ENCODE peak calls at places on chromosome 7, in five cellular contexts. One of them, this sample, is unnamed.

GRCh38 chr7:107920048-107920772 is 29.2 kb downstream of the DLD start:
- DNase-seq in H1: no peak
- DNase-seq in AG10803: no peak
- DNase-seq in upper lobe of left lung: no peak
- DNase-seq in choroid plexus epithelial cell: peak
- DNase-seq in this sample: peak

GRCh38 chr7:55241958-55242357 is 123.2 kb upstream of the LANCL2 start:
- DNase-seq in H1: no peak
- DNase-seq in AG10803: no peak
- DNase-seq in upper lobe of left lung: peak
- DNase-seq in choroid plexus epithelial cell: no peak
- DNase-seq in this sample: no peak

GRCh38 chr7:55100172-55100961 is 81.5 kb downstream of the EGFR start:
- DNase-seq in H1: no peak
- DNase-seq in AG10803: no peak
- DNase-seq in upper lobe of left lung: peak
- DNase-seq in choroid plexus epithelial cell: peak
- DNase-seq in this sample: no peak

GRCh38 chr7:101235050-101235449 is 2.6 kb downstream of the CLDN15 start:
- DNase-seq in H1: no peak
- DNase-seq in AG10803: no peak
- DNase-seq in upper lobe of left lung: no peak
- DNase-seq in choroid plexus epithelial cell: no peak
- DNase-seq in this sample: no peak

GRCh38 chr7:49513939-49514338 is 259.5 kb upstream of the VWC2 start:
- DNase-seq in H1: no peak
- DNase-seq in AG10803: no peak
- DNase-seq in upper lobe of left lung: no peak
- DNase-seq in choroid plexus epithelial cell: no peak
- DNase-seq in this sample: no peak

GRCh38 chr7:132738254-132738653 is 162.0 kb upstream of the PLXNA4 start:
- DNase-seq in H1: no peak
- DNase-seq in AG10803: peak
- DNase-seq in upper lobe of left lung: no peak
- DNase-seq in choroid plexus epithelial cell: peak
- DNase-seq in this sample: peak

GRCh38 chr7:140222797-140223196 is 46.0 kb upstream of the KDM7A start:
- DNase-seq in H1: no peak
- DNase-seq in AG10803: no peak
- DNase-seq in upper lobe of left lung: peak
- DNase-seq in choroid plexus epithelial cell: no peak
- DNase-seq in this sample: no peak

GRCh38 chr7:23117841-23118240 is 12.3 kb downstream of the KLHL7 start:
- DNase-seq in H1: no peak
- DNase-seq in AG10803: no peak
- DNase-seq in upper lobe of left lung: no peak
- DNase-seq in choroid plexus epithelial cell: no peak
- DNase-seq in this sample: no peak

GRCh38 chr7:40977533-40977932 is 725.4 kb downstream of the INHBA start:
- DNase-seq in H1: no peak
- DNase-seq in AG10803: no peak
- DNase-seq in upper lobe of left lung: no peak
- DNase-seq in choroid plexus epithelial cell: no peak
- DNase-seq in this sample: no peak

GRCh38 chr7:54090652-54091213 is 451.4 kb upstream of the VSTM2A start:
- DNase-seq in H1: no peak
- DNase-seq in AG10803: no peak
- DNase-seq in upper lobe of left lung: no peak
- DNase-seq in choroid plexus epithelial cell: no peak
- DNase-seq in this sample: no peak

GRCh38 chr7:73718438-73718881 is 1.0 kb downstream of the STX1A start:
- DNase-seq in H1: no peak
- DNase-seq in AG10803: no peak
- DNase-seq in upper lobe of left lung: no peak
- DNase-seq in choroid plexus epithelial cell: no peak
- DNase-seq in this sample: no peak

GRCh38 chr7:1810961-1811849 is 141.1 kb downstream of the ELFN1 start:
- DNase-seq in H1: no peak
- DNase-seq in AG10803: peak
- DNase-seq in upper lobe of left lung: no peak
- DNase-seq in choroid plexus epithelial cell: peak
- DNase-seq in this sample: no peak

GRCh38 chr7:29102554-29103151 is 43.7 kb downstream of the CPVL start:
- DNase-seq in H1: peak
- DNase-seq in AG10803: peak
- DNase-seq in upper lobe of left lung: no peak
- DNase-seq in choroid plexus epithelial cell: peak
- DNase-seq in this sample: peak

GRCh38 chr7:54823776-54824175 is 64.8 kb upstream of the SEC61G start:
- DNase-seq in H1: no peak
- DNase-seq in AG10803: no peak
- DNase-seq in upper lobe of left lung: no peak
- DNase-seq in choroid plexus epithelial cell: no peak
- DNase-seq in this sample: no peak

GRCh38 chr7:35906191-35906908 is 105.5 kb downstream of the SEPTIN7 start:
- DNase-seq in H1: peak
- DNase-seq in AG10803: peak
- DNase-seq in upper lobe of left lung: no peak
- DNase-seq in choroid plexus epithelial cell: peak
- DNase-seq in this sample: peak

GRCh38 chr7:39465055-39465929 is 100.9 kb upstream of the YAE1 start:
- DNase-seq in H1: peak
- DNase-seq in AG10803: peak
- DNase-seq in upper lobe of left lung: no peak
- DNase-seq in choroid plexus epithelial cell: peak
- DNase-seq in this sample: peak

GRCh38 chr7:124269774-124270173 is 236.9 kb upstream of the TMEM229A start:
- DNase-seq in H1: no peak
- DNase-seq in AG10803: no peak
- DNase-seq in upper lobe of left lung: no peak
- DNase-seq in choroid plexus epithelial cell: no peak
- DNase-seq in this sample: no peak

GRCh38 chr7:46999866-47000265 is 582.0 kb downstream of the TNS3 start:
- DNase-seq in H1: no peak
- DNase-seq in AG10803: no peak
- DNase-seq in upper lobe of left lung: no peak
- DNase-seq in choroid plexus epithelial cell: no peak
- DNase-seq in this sample: no peak

GRCh38 chr7:122455108-122455507 is 150.6 kb upstream of the FEZF1 start:
- DNase-seq in H1: no peak
- DNase-seq in AG10803: no peak
- DNase-seq in upper lobe of left lung: no peak
- DNase-seq in choroid plexus epithelial cell: no peak
- DNase-seq in this sample: no peak

GRCh38 chr7:4689668-4690067 is 7.6 kb downstream of the FOXK1 start:
- DNase-seq in H1: no peak
- DNase-seq in AG10803: no peak
- DNase-seq in upper lobe of left lung: no peak
- DNase-seq in choroid plexus epithelial cell: no peak
- DNase-seq in this sample: no peak

GRCh38 chr7:36037121-36037662 is 115.9 kb upstream of the EEPD1 start:
- DNase-seq in H1: no peak
- DNase-seq in AG10803: peak
- DNase-seq in upper lobe of left lung: no peak
- DNase-seq in choroid plexus epithelial cell: peak
- DNase-seq in this sample: peak

GRCh38 chr7:112386619-112387018 is 63.6 kb upstream of the IFRD1 start:
- DNase-seq in H1: no peak
- DNase-seq in AG10803: no peak
- DNase-seq in upper lobe of left lung: no peak
- DNase-seq in choroid plexus epithelial cell: no peak
- DNase-seq in this sample: no peak

GRCh38 chr7:1758417-1758858 is 88.4 kb downstream of the ELFN1 start:
- DNase-seq in H1: no peak
- DNase-seq in AG10803: peak
- DNase-seq in upper lobe of left lung: peak
- DNase-seq in choroid plexus epithelial cell: peak
- DNase-seq in this sample: peak

GRCh38 chr7:95473276-95473985 is 12.3 kb upstream of the ASB4 start:
- DNase-seq in H1: no peak
- DNase-seq in AG10803: no peak
- DNase-seq in upper lobe of left lung: no peak
- DNase-seq in choroid plexus epithelial cell: no peak
- DNase-seq in this sample: no peak

GRCh38 chr7:99393363-99394187 is 14.8 kb downstream of the PDAP1 start:
- DNase-seq in H1: peak
- DNase-seq in AG10803: no peak
- DNase-seq in upper lobe of left lung: peak
- DNase-seq in choroid plexus epithelial cell: no peak
- DNase-seq in this sample: no peak

GRCh38 chr7:153504288-153505075 is 547.7 kb upstream of the DPP6 start:
- DNase-seq in H1: no peak
- DNase-seq in AG10803: no peak
- DNase-seq in upper lobe of left lung: no peak
- DNase-seq in choroid plexus epithelial cell: no peak
- DNase-seq in this sample: no peak

GRCh38 chr7:127920787-127921438 is 110.3 kb downstream of the LRRC4 start:
- DNase-seq in H1: no peak
- DNase-seq in AG10803: peak
- DNase-seq in upper lobe of left lung: no peak
- DNase-seq in choroid plexus epithelial cell: peak
- DNase-seq in this sample: peak

GRCh38 chr7:35253680-35254495 is at the start of gene TBX20:
- DNase-seq in H1: no peak
- DNase-seq in AG10803: peak
- DNase-seq in upper lobe of left lung: peak
- DNase-seq in choroid plexus epithelial cell: no peak
- DNase-seq in this sample: peak

GRCh38 chr7:105678811-105679495 is 97.7 kb upstream of the EFCAB10 start:
- DNase-seq in H1: no peak
- DNase-seq in AG10803: peak
- DNase-seq in upper lobe of left lung: peak
- DNase-seq in choroid plexus epithelial cell: peak
- DNase-seq in this sample: no peak

GRCh38 chr7:135773451-135773850 is 24.8 kb upstream of the FAM180A start:
- DNase-seq in H1: no peak
- DNase-seq in AG10803: no peak
- DNase-seq in upper lobe of left lung: no peak
- DNase-seq in choroid plexus epithelial cell: no peak
- DNase-seq in this sample: no peak

GRCh38 chr7:147833549-147833948 is 757.0 kb upstream of the C7orf33 start:
- DNase-seq in H1: no peak
- DNase-seq in AG10803: no peak
- DNase-seq in upper lobe of left lung: no peak
- DNase-seq in choroid plexus epithelial cell: no peak
- DNase-seq in this sample: no peak

GRCh38 chr7:13990984-13991790 is 1.7 kb upstream of the ETV1 start:
- DNase-seq in H1: peak
- DNase-seq in AG10803: peak
- DNase-seq in upper lobe of left lung: peak
- DNase-seq in choroid plexus epithelial cell: peak
- DNase-seq in this sample: peak
- H3K4me3 ChIP-seq in H1: peak
- H3K4me3 ChIP-seq in AG10803: peak
- H3K4me3 ChIP-seq in upper lobe of left lung: peak
- H3K4me3 ChIP-seq in choroid plexus epithelial cell: peak
- H3K4me3 ChIP-seq in this sample: peak

GRCh38 chr7:25860882-25861228 is 291.1 kb upstream of the NFE2L3 start:
- DNase-seq in H1: no peak
- DNase-seq in AG10803: no peak
- DNase-seq in upper lobe of left lung: no peak
- DNase-seq in choroid plexus epithelial cell: no peak
- DNase-seq in this sample: no peak

GRCh38 chr7:25862993-25863726 is 288.8 kb upstream of the NFE2L3 start:
- DNase-seq in H1: no peak
- DNase-seq in AG10803: no peak
- DNase-seq in upper lobe of left lung: no peak
- DNase-seq in choroid plexus epithelial cell: no peak
- DNase-seq in this sample: no peak

GRCh38 chr7:25863727-25864116 is 288.3 kb upstream of the NFE2L3 start:
- DNase-seq in H1: no peak
- DNase-seq in AG10803: no peak
- DNase-seq in upper lobe of left lung: no peak
- DNase-seq in choroid plexus epithelial cell: no peak
- DNase-seq in this sample: no peak

GRCh38 chr7:25861704-25862253 is 290.2 kb upstream of the NFE2L3 start:
- DNase-seq in H1: no peak
- DNase-seq in AG10803: no peak
- DNase-seq in upper lobe of left lung: no peak
- DNase-seq in choroid plexus epithelial cell: no peak
- DNase-seq in this sample: peak

DNA sequence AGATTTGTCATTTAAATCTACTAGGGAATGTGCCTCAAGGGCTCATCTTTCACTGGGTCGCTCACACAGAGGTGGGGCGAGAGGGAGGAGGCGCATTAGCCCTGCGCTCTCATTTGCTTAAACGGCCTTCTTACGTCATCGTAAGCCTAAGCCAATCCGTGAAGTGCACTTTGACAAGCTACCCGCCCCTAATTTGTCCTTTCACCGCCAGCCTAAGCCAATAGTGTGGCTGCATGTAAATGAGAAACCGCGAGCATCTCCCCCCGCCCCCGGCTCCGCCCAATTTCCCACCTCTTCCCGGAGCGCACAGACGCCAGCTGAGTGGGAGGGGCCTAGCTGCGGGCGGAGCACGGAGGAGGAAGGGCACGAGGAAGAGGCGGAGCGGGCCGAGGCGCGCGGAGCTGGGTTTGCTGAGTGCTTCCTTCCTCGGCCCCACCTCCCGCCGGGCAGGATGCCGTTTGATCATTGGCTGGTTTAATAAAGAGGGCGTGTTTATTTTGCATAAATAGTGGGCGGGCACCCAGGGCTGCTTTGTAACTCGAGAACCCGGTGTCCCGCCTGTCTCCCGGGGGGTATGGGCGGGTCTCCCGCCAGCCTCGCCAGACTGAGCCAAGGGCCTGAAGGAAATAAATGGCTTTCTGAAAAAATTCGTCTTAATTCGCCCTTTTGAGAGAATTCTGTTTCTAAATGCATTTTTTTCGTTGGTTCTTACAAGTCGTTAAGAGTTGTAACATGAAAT is 289.6 kb upstream of the NFE2L3 start:
- DNase-seq in H1: peak
- DNase-seq in AG10803: peak
- DNase-seq in upper lobe of left lung: peak
- DNase-seq in choroid plexus epithelial cell: peak
- DNase-seq in this sample: peak
- H3K4me3 ChIP-seq in H1: no peak
- H3K4me3 ChIP-seq in AG10803: peak
- H3K4me3 ChIP-seq in upper lobe of left lung: peak
- H3K4me3 ChIP-seq in choroid plexus epithelial cell: peak
- H3K4me3 ChIP-seq in this sample: peak

GRCh38 chr7:159197066-159197975 is 52.7 kb upstream of the VIPR2 start:
- DNase-seq in H1: no peak
- DNase-seq in AG10803: no peak
- DNase-seq in upper lobe of left lung: no peak
- DNase-seq in choroid plexus epithelial cell: peak
- DNase-seq in this sample: no peak
- H3K4me3 ChIP-seq in H1: no peak
- H3K4me3 ChIP-seq in AG10803: no peak
- H3K4me3 ChIP-seq in upper lobe of left lung: no peak
- H3K4me3 ChIP-seq in choroid plexus epithelial cell: no peak
- H3K4me3 ChIP-seq in this sample: no peak

GRCh38 chr7:155455776-155456516 is 2.0 kb upstream of the EN2 start:
- DNase-seq in H1: no peak
- DNase-seq in AG10803: no peak
- DNase-seq in upper lobe of left lung: peak
- DNase-seq in choroid plexus epithelial cell: no peak
- DNase-seq in this sample: no peak
- H3K4me3 ChIP-seq in H1: no peak
- H3K4me3 ChIP-seq in AG10803: no peak
- H3K4me3 ChIP-seq in upper lobe of left lung: no peak
- H3K4me3 ChIP-seq in choroid plexus epithelial cell: no peak
- H3K4me3 ChIP-seq in this sample: no peak

This sample was measured in adipocyte.